ENCODE peak calls at places on chromosome 20, in seven cellular contexts. C is stomach; T is heart left ventricle; F is lower lobe of right lung; W is pancreas; Z is CD8-positive, alpha-beta T cell; H is sigmoid colon. G is an unnamed sample.

GRCh38 chr20:58097943-58098342 is 130.5 kb downstream of the ANKRD60 start:
- DNase-seq in T (no peak), Z (no peak), F (no peak), H (no peak), W (no peak), C (no peak), G (no peak)

GRCh38 chr20:35463455-35464300 is 8.3 kb downstream of the CEP250 start:
- DNase-seq in W (no peak), C (peak; percentile 58), Z (peak; percentile 49), H (no peak), T (no peak), F (no peak), G (peak; percentile 72)

GRCh38 chr20:33131949-33132822 is 35.8 kb upstream of the BPIFA2 start:
- DNase-seq in H (no peak), W (no peak), T (no peak), Z (no peak), C (no peak), F (no peak), G (no peak)

GRCh38 chr20:23541330-23541729 is 27.0 kb downstream of the CST9L start:
- DNase-seq in H (no peak), W (no peak), C (no peak), F (no peak), T (no peak), Z (no peak), G (no peak)

GRCh38 chr20:33007376-33008335 is at the start of gene BPIFB2:
- DNase-seq in H (no peak), F (no peak), Z (no peak), W (no peak), C (no peak), T (peak; percentile 29), G (no peak)

GRCh38 chr20:63392465-63393365 is 31.6 kb upstream of the CHRNA4 start:
- DNase-seq in F (no peak), C (no peak), T (no peak), Z (peak; percentile 1), H (no peak), W (peak; percentile 3), G (no peak)

GRCh38 chr20:46118481-46119020 is 437 bp downstream of the CD40 start:
- DNase-seq in T (no peak), F (peak; percentile 61), H (peak; percentile 73), W (peak; percentile 41), C (peak; percentile 28), Z (no peak), G (peak; percentile 15)

GRCh38 chr20:10376271-10377075 is 57.5 kb downstream of the MKKS start:
- DNase-seq in Z (no peak), C (no peak), H (no peak), F (no peak), T (no peak), W (no peak), G (no peak)

GRCh38 chr20:63695419-63696310 is 787 bp upstream of the TNFRSF6B start:
- DNase-seq in F (no peak), T (peak; percentile 84), H (peak; percentile 52), C (peak; percentile 46), W (peak; percentile 47), Z (no peak), G (no peak)

GRCh38 chr20:46894579-46894958 is at the start of gene EYA2:
- DNase-seq in W (peak; percentile 22), C (peak; percentile 32), T (peak; percentile 63), F (no peak), H (no peak), Z (no peak), G (no peak)

GRCh38 chr20:10432079-10432478 is 1.9 kb downstream of the MKKS start:
- DNase-seq in W (no peak), T (no peak), H (no peak), C (no peak), Z (no peak), F (no peak), G (no peak)

GRCh38 chr20:57579331-57579897 is 18.5 kb downstream of the PCK1 start:
- DNase-seq in F (no peak), H (no peak), W (no peak), Z (no peak), C (no peak), T (no peak), G (no peak)

GRCh38 chr20:21047981-21048380 is 58.2 kb downstream of the LINC00237 start:
- DNase-seq in W (no peak), H (no peak), F (no peak), C (no peak), Z (no peak), T (no peak), G (no peak)

GRCh38 chr20:5008743-5009142 is 7.4 kb upstream of the SLC23A2 start:
- DNase-seq in F (no peak), H (no peak), Z (no peak), T (no peak), C (no peak), W (no peak), G (no peak)

GRCh38 chr20:33160681-33161080 is 7.3 kb upstream of the BPIFA2 start:
- DNase-seq in F (no peak), C (no peak), Z (no peak), T (no peak), H (no peak), W (no peak), G (no peak)

GRCh38 chr20:43528258-43528875 is 20.9 kb downstream of the L3MBTL1 start:
- DNase-seq in C (no peak), Z (no peak), F (no peak), H (no peak), W (no peak), T (no peak), G (no peak)

GRCh38 chr20:46135856-46136633 is 17.9 kb downstream of the CD40 start:
- DNase-seq in W (no peak), H (no peak), T (no peak), F (no peak), C (no peak), Z (no peak), G (no peak)

GRCh38 chr20:34233687-34234086 is 7.5 kb upstream of the ASIP start:
- DNase-seq in F (no peak), C (no peak), T (no peak), Z (no peak), W (no peak), H (no peak), G (no peak)

GRCh38 chr20:23705895-23706294 is 17.1 kb upstream of the CST4 start:
- DNase-seq in Z (no peak), T (no peak), W (no peak), F (no peak), C (no peak), H (no peak), G (no peak)

GRCh38 chr20:44707259-44707580 is 7.9 kb upstream of the CCN5 start:
- DNase-seq in T (no peak), W (no peak), F (no peak), Z (no peak), H (no peak), C (no peak), G (no peak)

GRCh38 chr20:42350521-42350920 is 732.3 kb upstream of the CHD6 start:
- DNase-seq in T (no peak), C (no peak), F (no peak), Z (no peak), H (no peak), W (no peak), G (no peak)

GRCh38 chr20:48866936-48867335 is 39.1 kb upstream of the PREX1 start:
- DNase-seq in Z (no peak), W (no peak), H (no peak), T (no peak), F (no peak), C (no peak), G (no peak)

GRCh38 chr20:56348306-56348695 is 10.5 kb upstream of the FAM210B start:
- DNase-seq in F (no peak), Z (no peak), W (no peak), C (peak; percentile 57), T (no peak), H (no peak), G (peak; percentile 13)

GRCh38 chr20:53578492-53579222 is 15.0 kb downstream of the ZNF217 start:
- DNase-seq in Z (peak; percentile 54), H (no peak), W (no peak), C (peak; percentile 47), T (no peak), F (no peak), G (peak; percentile 88)
- H3K4me1 ChIP-seq in Z (peaks cover 86% of the 10 kb centered on the region), H (peaks cover 30% of the 10 kb centered on the region), W (peaks cover 16% of the 10 kb centered on the region), C (peaks cover 36% of the 10 kb centered on the region), T (peaks cover 29% of the 10 kb centered on the region), F (peaks cover 62% of the 10 kb centered on the region), G (peaks cover 26% of the 10 kb centered on the region)

DNA sequence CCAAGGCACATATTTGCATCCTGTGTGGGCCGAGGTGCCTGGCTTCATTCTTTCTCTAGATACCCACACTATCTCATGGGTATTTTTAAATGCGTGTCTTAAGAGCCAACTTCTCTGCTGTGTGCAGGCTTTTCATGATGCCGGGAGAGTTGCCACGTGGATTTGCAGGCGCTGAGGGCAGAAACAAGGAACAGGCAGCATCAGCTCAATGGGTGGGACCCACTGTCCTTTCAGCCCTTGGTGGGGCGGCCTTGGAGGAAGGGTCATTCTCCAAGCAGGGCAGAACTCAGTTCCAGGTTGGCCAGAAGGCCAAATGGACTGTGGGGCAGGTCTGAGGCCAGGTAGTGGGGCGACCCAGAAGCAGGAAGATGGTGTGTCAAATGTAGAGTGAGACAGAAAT is 84.7 kb downstream of the PHACTR3 start:
- DNase-seq in T (no peak), H (no peak), Z (no peak), C (no peak), F (no peak), W (no peak), G (no peak)
- H3K9me3 ChIP-seq in T (no peaks in the 10 kb centered on the region), H (no peaks in the 10 kb centered on the region), Z (no peaks in the 10 kb centered on the region), C (no peaks in the 10 kb centered on the region), F (no peaks in the 10 kb centered on the region), W (no peaks in the 10 kb centered on the region), G (no peaks in the 10 kb centered on the region)

GRCh38 chr20:61299613-61300012 is 47.6 kb downstream of the CDH4 start:
- DNase-seq in H (no peak), F (no peak), T (no peak), Z (no peak), C (no peak), W (no peak), G (no peak)
- H3K4me1 ChIP-seq in H (no peaks in the 10 kb centered on the region), F (no peaks in the 10 kb centered on the region), T (no peaks in the 10 kb centered on the region), Z (no peaks in the 10 kb centered on the region), C (no peaks in the 10 kb centered on the region), W (no peaks in the 10 kb centered on the region), G (no peaks in the 10 kb centered on the region)

GRCh38 chr20:25985597-25985996 is 288.9 kb upstream of the ZNF337 start:
- DNase-seq in Z (no peak), C (no peak), T (no peak), F (no peak), H (no peak), W (no peak), G (no peak)
- H3K9me3 ChIP-seq in Z (no peaks in the 10 kb centered on the region), C (no peaks in the 10 kb centered on the region), T (no peaks in the 10 kb centered on the region), F (no peaks in the 10 kb centered on the region), H (no peaks in the 10 kb centered on the region), W (no peaks in the 10 kb centered on the region), G (no peaks in the 10 kb centered on the region)

DNA sequence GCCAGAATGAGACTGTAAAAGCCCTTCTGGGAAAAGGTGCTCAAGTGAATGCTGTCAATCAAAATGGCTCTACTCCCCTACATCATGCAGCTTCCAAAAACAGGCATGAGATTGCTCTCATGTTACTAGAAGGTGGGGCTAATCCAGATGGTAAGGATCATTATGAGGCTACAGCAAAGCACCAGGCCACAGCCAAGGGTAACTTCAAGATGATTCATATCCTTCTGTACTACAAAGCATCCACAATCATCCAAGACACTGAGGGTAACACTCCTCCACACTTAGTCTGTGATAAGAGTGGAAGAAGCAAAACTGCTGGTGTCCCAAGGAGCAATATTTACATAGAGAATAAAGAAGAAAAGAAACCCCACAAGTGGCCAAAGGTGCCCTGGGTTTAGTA is 17.3 kb downstream of the ADNP start:
- DNase-seq in Z (no peak), H (no peak), W (no peak), T (no peak), C (no peak), F (no peak), G (no peak)
- H3K4me1 ChIP-seq in Z (peaks cover 71% of the 10 kb centered on the region), H (peaks cover 68% of the 10 kb centered on the region), W (peaks cover 28% of the 10 kb centered on the region), T (peaks cover 33% of the 10 kb centered on the region), C (peaks cover 59% of the 10 kb centered on the region), F (peaks cover 77% of the 10 kb centered on the region), G (no peaks in the 10 kb centered on the region)

GRCh38 chr20:64026-64603 is 23.4 kb upstream of the DEFB125 start:
- DNase-seq in H (no peak), F (no peak), Z (no peak), C (no peak), W (no peak), T (no peak), G (no peak)
- H3K9me3 ChIP-seq in H (no peaks in the 10 kb centered on the region), F (no peaks in the 10 kb centered on the region), Z (no peaks in the 10 kb centered on the region), C (peaks cover 30% of the 10 kb centered on the region), W (no peaks in the 10 kb centered on the region), T (no peaks in the 10 kb centered on the region), G (peaks cover 10% of the 10 kb centered on the region)

G was measured in small intestine.